ENCODE peak calls at places on chromosomes 4 and X, in seven cellular contexts. S, K, W, X, N, Q and Z are unnamed samples.
A peak's percentile ranks its signal among the peaks of the same experiment; 100 is the strongest.

GRCh38 chr4:11073621-11074051 is 355.1 kb downstream of the HS3ST1 start:
- DNase-seq in N (no peak), Q (peak; percentile 96), S (peak; percentile 95), K (no peak), W (no peak), X (no peak), Z (no peak)

GRCh38 chr4:81635128-81635527 is 163.4 kb upstream of the RASGEF1B start:
- DNase-seq in N (peak; percentile 40), Q (no peak), X (no peak), W (no peak), K (no peak), S (no peak), Z (no peak)

GRCh38 chr4:128275351-128275750 is 12.3 kb downstream of the PGRMC2 start:
- DNase-seq in W (peak; percentile 54), Q (no peak), N (no peak), K (no peak), X (no peak), S (no peak), Z (no peak)

GRCh38 chr4:6925357-6925836 is 15.8 kb downstream of the TBC1D14 start:
- DNase-seq in K (no peak), Q (no peak), N (no peak), W (no peak), S (no peak), X (no peak), Z (no peak)

GRCh38 chr4:156558365-156559025 is 413.1 kb downstream of the PDGFC start:
- DNase-seq in W (no peak), K (no peak), S (no peak), N (no peak), Q (peak; percentile 81), X (no peak), Z (no peak)

GRCh38 chr4:89889289-89889688 is 5.4 kb upstream of the MMRN1 start:
- DNase-seq in N (no peak), K (no peak), Q (no peak), W (peak; percentile 21), X (no peak), S (peak; percentile 1), Z (no peak)

GRCh38 chrX:75131973-75132627 is 24.0 kb downstream of the ABCB7 start:
- DNase-seq in K (peak; percentile 16), W (no peak), S (no peak), X (no peak), Q (no peak), N (no peak), Z (no peak)

GRCh38 chrX:150642421-150642820 is 50.8 kb upstream of the MTMR1 start:
- DNase-seq in W (no peak), S (no peak), K (no peak), N (no peak), X (no peak), Q (no peak), Z (no peak)

GRCh38 chr4:189117426-189117825 is 823.2 kb upstream of the FRG1 start:
- DNase-seq in S (no peak), X (no peak), K (no peak), Q (no peak), N (no peak), W (peak; percentile 3), Z (no peak)

GRCh38 chr4:122797405-122798094 is 29.1 kb upstream of the FGF2 start:
- DNase-seq in W (no peak), X (no peak), Q (no peak), K (no peak), N (no peak), S (no peak), Z (no peak)

GRCh38 chrX:69313622-69314290 is 148.5 kb upstream of the PJA1 start:
- DNase-seq in X (no peak), W (no peak), N (no peak), K (no peak), Q (no peak), S (no peak), Z (no peak)